ENCODE peak calls at places on chromosomes 5 and 9, in nine cellular contexts. H is pancreas; I is cardiac fibroblast; U is mesenchymal stem cell; F is CD8-positive, alpha-beta T cell; S is choroid plexus epithelial cell; W is right atrium auricular region; A is astrocyte; J is CD8-positive, alpha-beta memory T cell. M is an unnamed sample.

GRCh38 chr9:3884736-3885135 is 358.9 kb upstream of the RFX3 start:
- DNase-seq in H (no peak), S (no peak), U (peak), F (no peak), W (no peak), J (no peak), A (no peak), I (no peak), M (no peak)

GRCh38 chr5:75054110-75054930 is 2.0 kb upstream of the GCNT4 start:
- DNase-seq in F (no peak), A (peak), J (no peak), I (peak), H (no peak), U (no peak), S (peak), W (peak), M (peak)

GRCh38 chr9:85414399-85414798 is 327.4 kb downstream of the AGTPBP1 start:
- DNase-seq in F (no peak), U (no peak), W (no peak), A (no peak), S (no peak), H (no peak), I (no peak), J (no peak), M (no peak)

GRCh38 chr5:55044093-55044492 is 20.0 kb downstream of the GZMK start:
- DNase-seq in A (no peak), S (no peak), F (no peak), H (no peak), W (no peak), I (no peak), U (no peak), J (no peak), M (no peak)

GRCh38 chr5:136382071-136382470 is 16.7 kb upstream of the TRPC7 start:
- DNase-seq in F (no peak), I (no peak), A (no peak), J (no peak), H (no peak), U (no peak), S (no peak), W (no peak), M (no peak)

GRCh38 chr9:87342743-87343142 is 154.9 kb upstream of the DAPK1 start:
- DNase-seq in H (no peak), I (no peak), J (no peak), W (no peak), S (peak), F (no peak), U (no peak), A (no peak), M (no peak)

GRCh38 chr9:131748411-131748955 is 8.6 kb upstream of the RAPGEF1 start:
- DNase-seq in I (no peak), F (no peak), S (no peak), H (no peak), J (no peak), A (no peak), W (no peak), U (no peak), M (no peak)

GRCh38 chr9:5205071-5205470 is 19.6 kb upstream of the INSL6 start:
- DNase-seq in W (no peak), S (no peak), A (no peak), F (no peak), J (no peak), I (no peak), U (no peak), H (no peak), M (no peak)

GRCh38 chr5:180802325-180803180 is at the start of gene MGAT1:
- DNase-seq in W (peak), H (peak), I (peak), J (peak), U (peak), F (peak), A (peak), S (peak), M (peak)

GRCh38 chr5:174798411-174798930 is 74.1 kb downstream of the MSX2 start:
- DNase-seq in W (no peak), U (no peak), I (no peak), A (peak), F (no peak), H (no peak), J (no peak), S (no peak), M (no peak)

GRCh38 chr5:37272564-37272963 is 23.4 kb upstream of the CPLANE1 start:
- DNase-seq in F (no peak), A (peak), W (no peak), J (no peak), I (peak), U (no peak), H (no peak), S (peak), M (peak)

GRCh38 chr9:34612788-34613390 is 992 bp upstream of the RPP25L start:
- DNase-seq in A (peak), U (peak), F (peak), W (peak), S (peak), H (peak), I (peak), J (peak), M (peak)
- H3K4me3 ChIP-seq in A (peak), U (no peak), F (peak), W (peak), S (peak), H (peak), I (peak), J (peak), M (no peak)

GRCh38 chr9:77939149-77939668 is 92.4 kb downstream of the GNAQ start:
- DNase-seq in S (peak), A (peak), W (no peak), J (no peak), I (peak), H (no peak), U (no peak), F (no peak), M (no peak)

GRCh38 chr9:77933976-77934375 is 97.6 kb downstream of the GNAQ start:
- DNase-seq in U (no peak), S (no peak), A (no peak), H (no peak), J (no peak), W (no peak), I (no peak), F (no peak), M (no peak)

GRCh38 chr9:77933019-77933418 is 98.6 kb downstream of the GNAQ start:
- DNase-seq in F (no peak), W (no peak), I (peak), S (no peak), U (no peak), A (no peak), H (no peak), J (no peak), M (no peak)

GRCh38 chr9:77935974-77936373 is 95.6 kb downstream of the GNAQ start:
- DNase-seq in H (no peak), U (no peak), A (no peak), S (no peak), J (no peak), W (no peak), I (no peak), F (no peak), M (no peak)
- H3K4me3 ChIP-seq in H (no peak), U (no peak), A (no peak), S (no peak), J (no peak), W (no peak), I (no peak), F (no peak), M (no peak)

GRCh38 chr9:19614294-19614693 is 174.5 kb downstream of the SLC24A2 start:
- DNase-seq in U (no peak), W (no peak), I (no peak), H (no peak), S (no peak), J (no peak), A (no peak), F (no peak), M (no peak)
- H3K4me3 ChIP-seq in U (no peak), W (no peak), I (no peak), H (no peak), S (no peak), J (no peak), A (no peak), F (no peak), M (no peak)

GRCh38 chr5:149605354-149605997 is 24.2 kb downstream of the ARHGEF37 start:
- DNase-seq in F (no peak), S (no peak), U (no peak), I (peak), J (no peak), A (no peak), W (no peak), H (no peak), M (no peak)
- H3K4me3 ChIP-seq in F (no peak), S (no peak), U (no peak), I (no peak), J (no peak), A (no peak), W (no peak), H (no peak), M (no peak)

GRCh38 chr5:122313001-122313402 is 965 bp downstream of the SNCAIP start:
- DNase-seq in U (peak), J (no peak), A (peak), W (no peak), H (peak), I (peak), F (no peak), S (peak), M (no peak)
- H3K4me3 ChIP-seq in U (no peak), J (no peak), A (peak), W (peak), H (peak), I (peak), F (no peak), S (peak), M (no peak)

GRCh38 chr5:170278611-170279500 is 18.7 kb downstream of the LCP2 start:
- DNase-seq in A (no peak), F (peak), H (no peak), J (peak), I (no peak), W (no peak), U (no peak), S (peak), M (peak)
- H3K4me3 ChIP-seq in A (no peak), F (peak), H (no peak), J (peak), I (no peak), W (no peak), U (no peak), S (no peak), M (no peak)

GRCh38 chr9:78295731-78296130 is 1.2 kb upstream of the PSAT1 start:
- DNase-seq in I (no peak), U (no peak), J (no peak), F (no peak), W (no peak), A (no peak), H (no peak), S (no peak), M (no peak)
- H3K4me3 ChIP-seq in I (peak), U (no peak), J (peak), F (no peak), W (no peak), A (peak), H (no peak), S (peak), M (no peak)

DNA sequence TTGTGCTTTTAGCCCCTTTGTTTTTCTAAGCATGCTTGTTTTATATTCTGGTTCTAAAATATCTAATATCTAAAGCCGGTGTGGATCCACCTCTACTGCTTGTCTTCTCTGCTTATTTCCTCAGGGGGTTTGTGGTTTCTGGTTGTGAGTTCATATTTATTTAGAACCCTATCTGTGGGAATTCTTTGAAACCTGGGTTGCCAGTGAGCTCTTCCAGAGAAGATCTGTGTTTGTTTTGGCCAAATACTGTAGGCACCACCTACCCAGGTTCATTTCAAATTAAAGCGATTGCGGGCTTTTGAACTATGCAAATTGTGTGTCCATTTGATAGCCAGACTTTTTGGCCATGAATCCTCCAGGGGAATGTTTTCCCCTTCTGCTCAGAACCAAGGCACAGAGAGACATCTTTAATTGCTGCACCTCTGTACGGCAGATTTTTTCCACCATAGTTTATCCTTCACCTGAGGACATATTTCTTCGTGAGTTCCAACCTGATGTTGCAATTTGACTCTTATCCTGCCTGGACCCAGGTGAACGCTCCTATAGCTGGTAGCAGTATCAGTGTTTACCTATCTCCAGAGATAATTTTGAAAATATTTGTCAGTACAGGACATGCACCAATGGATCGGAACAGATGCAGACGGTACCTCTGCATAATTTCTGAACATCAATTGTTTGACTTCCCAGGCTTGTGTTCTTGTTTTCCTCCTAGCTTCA is 2.3 kb upstream of the ZBTB43 start:
- DNase-seq in I (no peak), F (no peak), S (no peak), U (no peak), H (no peak), J (no peak), W (no peak), A (no peak), M (no peak)
- H3K4me3 ChIP-seq in I (no peak), F (no peak), S (no peak), U (no peak), H (no peak), J (no peak), W (no peak), A (no peak), M (no peak)

M was measured in lung.